ENCODE peak calls at places on chromosomes 6 and 20, in five cellular contexts. P is CD4-positive, alpha-beta memory T cell; V is CD8-positive, alpha-beta memory T cell; C is left lung; J is cardiac muscle cell. B is an unnamed sample. For H3K4me1 and H3K9me3, the result is how much of the 10 kb centered on the place peaks cover.

GRCh38 chr6:108635505-108636226 is 74.9 kb downstream of the FOXO3 start:
- DNase-seq in C (peak), J (no peak), P (peak), V (peak), B (peak)

GRCh38 chr6:7267521-7268091 is 45.4 kb downstream of the SSR1 start:
- DNase-seq in V (no peak), C (no peak), J (no peak), P (no peak), B (no peak)

GRCh38 chr20:58619847-58620431 is 31.1 kb upstream of the STX16 start:
- DNase-seq in P (no peak), V (no peak), J (no peak), C (no peak), B (no peak)

GRCh38 chr6:169592558-169592957 is 109.3 kb downstream of the WDR27 start:
- DNase-seq in J (no peak), P (no peak), V (no peak), C (no peak), B (no peak)

GRCh38 chr6:30898750-30899360 is 9.2 kb upstream of the GTF2H4 start:
- DNase-seq in V (no peak), C (no peak), P (no peak), J (no peak), B (no peak)

GRCh38 chr6:155108070-155108815 is 113.1 kb downstream of the TIAM2 start:
- DNase-seq in V (no peak), P (no peak), C (no peak), J (peak), B (no peak)

GRCh38 chr6:75349262-75349984 is 64.8 kb upstream of the TMEM30A start:
- DNase-seq in V (no peak), C (peak), P (no peak), J (peak), B (no peak)

GRCh38 chr6:24798740-24799540 is at the start of gene ARMH2:
- DNase-seq in C (no peak), P (no peak), V (no peak), J (peak), B (no peak)

GRCh38 chr6:137389150-137389664 is 105.0 kb downstream of the OLIG3 start:
- DNase-seq in C (no peak), V (peak), P (peak), J (no peak), B (peak)

GRCh38 chr6:150934380-150934779 is 68.9 kb downstream of the MTHFD1L start:
- DNase-seq in P (no peak), C (no peak), V (no peak), J (no peak), B (no peak)

DNA sequence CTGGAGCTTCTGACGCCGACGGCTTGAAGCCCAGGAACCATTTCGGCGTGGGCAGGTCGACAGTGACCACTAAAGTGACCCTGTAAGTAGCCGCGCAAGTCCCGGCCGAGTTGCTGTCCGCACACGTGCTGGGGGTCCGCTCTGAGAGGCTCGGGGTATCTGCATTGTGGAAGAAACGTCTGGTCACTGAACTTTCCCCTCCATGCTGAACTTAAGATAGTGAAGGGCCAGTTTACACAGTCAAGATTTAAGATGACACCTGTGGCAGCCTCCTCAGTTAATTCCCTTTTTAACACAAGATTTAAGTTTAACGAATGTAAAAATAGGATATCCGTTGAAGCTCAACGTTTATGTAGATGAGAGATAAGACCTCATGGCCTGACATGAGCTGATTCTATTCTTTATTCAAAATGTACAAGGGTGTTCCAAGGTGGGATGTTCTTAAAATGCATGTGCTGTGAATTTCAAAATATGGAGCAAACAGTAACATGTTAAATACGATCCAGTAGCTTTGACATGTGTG is 116.3 kb downstream of the RTN4IP1 start:
- DNase-seq in J (no peak), V (no peak), P (no peak), C (no peak), B (no peak)
- H3K4me1 ChIP-seq in J (under half), V (under half), P (half or more), C (under half), B (under half)

GRCh38 chr6:16591681-16592549 is 169.3 kb downstream of the ATXN1 start:
- DNase-seq in J (no peak), C (no peak), P (no peak), V (no peak), B (no peak)
- H3K4me3 ChIP-seq in J (no peak), C (no peak), P (no peak), V (no peak), B (no peak)

DNA sequence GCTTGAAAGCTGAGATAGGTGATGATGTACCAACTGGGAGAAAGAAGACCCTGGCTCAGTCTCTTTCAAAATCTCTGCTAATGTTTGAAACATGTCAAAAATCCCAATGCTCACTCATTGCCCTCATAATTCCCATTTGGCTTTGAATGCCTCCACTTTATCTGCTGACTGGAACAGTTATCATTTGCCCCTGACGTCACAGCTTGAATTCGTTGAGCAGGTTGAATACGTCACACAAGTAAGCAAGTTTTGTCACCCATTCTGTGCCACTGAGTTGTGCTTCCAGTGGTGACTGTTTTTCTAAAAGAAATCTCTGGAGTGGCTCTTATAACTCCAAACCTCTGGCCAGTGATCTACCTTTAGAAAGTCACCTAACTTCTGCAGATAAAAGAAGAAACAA is 991.4 kb downstream of the EYS start:
- DNase-seq in C (no peak), V (no peak), P (no peak), J (no peak), B (no peak)
- H3K9me3 ChIP-seq in C (under half), V (under half), P (under half), J (under half), B (under half)

DNA sequence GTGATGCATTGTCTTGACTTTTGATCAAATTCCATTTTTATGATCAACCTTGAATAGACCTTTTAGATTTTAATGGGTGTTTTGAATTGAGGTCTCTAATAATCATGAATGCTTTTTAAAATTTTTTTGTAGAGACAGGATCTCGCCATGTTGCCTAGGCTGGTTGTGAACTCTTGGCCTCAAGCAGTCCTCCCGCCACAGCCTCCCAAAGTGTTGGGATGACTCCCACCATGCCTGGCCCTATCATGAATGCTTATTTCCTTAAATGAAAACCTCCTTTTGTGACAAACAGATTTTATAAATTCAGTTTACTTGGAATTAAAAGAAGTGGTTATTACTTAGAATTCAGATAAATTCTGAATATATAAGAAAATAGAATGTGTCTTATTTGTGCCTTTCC is 60.2 kb upstream of the KIF25 start:
- DNase-seq in P (no peak), J (no peak), C (no peak), V (no peak), B (no peak)
- H3K4me1 ChIP-seq in P (under half), J (under half), C (under half), V (under half), B (under half)

GRCh38 chr6:168275168-168275567 is 44.4 kb downstream of the DACT2 start:
- DNase-seq in C (no peak), P (no peak), V (no peak), J (no peak), B (no peak)

GRCh38 chr6:168274046-168274952 is 45.3 kb downstream of the DACT2 start:
- DNase-seq in V (no peak), C (no peak), J (no peak), P (no peak), B (no peak)

GRCh38 chr6:168270274-168271174 is 49.1 kb downstream of the DACT2 start:
- DNase-seq in V (no peak), J (no peak), C (no peak), P (no peak), B (no peak)

GRCh38 chr6:168272379-168273011 is 47.1 kb downstream of the DACT2 start:
- DNase-seq in P (no peak), J (peak), V (no peak), C (no peak), B (no peak)

GRCh38 chr6:168273483-168274045 is 46.0 kb downstream of the DACT2 start:
- DNase-seq in C (no peak), V (no peak), P (no peak), J (no peak), B (no peak)
- H3K4me3 ChIP-seq in C (no peak), V (no peak), P (no peak), J (no peak), B (no peak)

GRCh38 chr6:369559-370431 is 21.8 kb upstream of the IRF4 start:
- DNase-seq in J (no peak), V (no peak), C (no peak), P (no peak), B (no peak)
- H3K9me3 ChIP-seq in J (under half), V (under half), C (under half), P (under half), B (under half)

GRCh38 chr6:99416226-99416625 is 8.9 kb downstream of the PNISR start:
- DNase-seq in J (no peak), C (no peak), P (no peak), V (no peak), B (no peak)
- H3K4me1 ChIP-seq in J (under half), C (under half), P (half or more), V (half or more), B (under half)

GRCh38 chr6:117481278-117481925 is 1.1 kb upstream of the DCBLD1 start:
- DNase-seq in V (no peak), C (peak), P (peak), J (peak), B (no peak)
- H3K4me3 ChIP-seq in V (peak), C (peak), P (no peak), J (no peak), B (peak)

GRCh38 chr6:8644306-8644705 is 209.0 kb upstream of the SLC35B3 start:
- DNase-seq in V (no peak), C (no peak), J (no peak), P (no peak), B (no peak)

GRCh38 chr6:8642131-8642530 is 206.8 kb upstream of the SLC35B3 start:
- DNase-seq in P (no peak), C (no peak), J (no peak), V (no peak), B (no peak)

GRCh38 chr6:8645212-8645611 is 209.9 kb upstream of the SLC35B3 start:
- DNase-seq in P (no peak), C (no peak), V (no peak), J (no peak), B (no peak)

GRCh38 chr6:8642854-8643253 is 207.5 kb upstream of the SLC35B3 start:
- DNase-seq in P (no peak), J (no peak), C (no peak), V (no peak), B (no peak)

DNA sequence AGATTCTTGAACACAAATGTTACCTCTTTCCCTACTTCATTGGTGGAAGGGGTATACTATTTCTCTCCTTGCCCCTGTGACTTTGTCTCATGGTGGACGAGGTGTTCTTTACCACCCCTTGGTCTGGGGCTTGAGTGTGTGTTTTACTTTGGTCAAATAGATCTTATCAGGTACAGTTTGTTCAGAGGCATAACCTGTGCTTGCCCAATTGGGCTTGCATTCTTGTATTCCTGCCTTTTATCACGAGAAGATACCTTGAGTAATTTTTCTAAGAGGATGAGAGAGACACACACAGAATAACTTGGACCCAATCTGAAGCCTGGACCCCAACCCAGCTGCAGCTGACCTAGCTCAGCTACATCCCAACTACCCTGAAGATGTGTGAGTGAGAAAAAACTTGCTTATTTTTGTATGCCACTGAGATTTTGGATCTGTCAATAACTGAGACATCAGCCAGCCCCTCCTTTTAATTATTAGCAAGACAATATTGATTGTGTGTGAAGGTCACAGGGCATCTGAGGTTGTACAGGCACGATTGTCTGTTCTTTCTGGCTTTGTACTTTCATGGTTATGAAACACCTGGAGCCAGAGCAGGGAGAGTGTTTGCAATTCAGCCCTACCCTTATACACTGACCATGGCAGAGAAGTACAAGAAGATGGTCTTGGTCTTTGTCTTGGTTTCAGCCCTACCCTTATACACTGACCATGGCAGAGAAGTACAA is 204.7 kb upstream of the SLC35B3 start:
- DNase-seq in J (no peak), C (no peak), P (no peak), V (no peak), B (no peak)
- H3K9me3 ChIP-seq in J (under half), C (under half), P (under half), V (under half), B (under half)